ENCODE peak calls at places on chromosomes 6 and 20, in ten cellular contexts. M, B, I, S, T, V, Y, L, C and Q are unnamed samples.

GRCh38 chr6:45930419-45931059 is 85.1 kb downstream of the CLIC5 start:
- DNase-seq in L (no peak), T (peak), M (peak), I (peak), B (peak), V (peak), S (peak), Y (peak), C (no peak), Q (peak)

GRCh38 chr6:8743146-8743745 is 307.9 kb upstream of the SLC35B3 start:
- DNase-seq in B (no peak), C (no peak), I (no peak), V (no peak), T (no peak), Y (no peak), L (no peak), S (no peak), M (no peak), Q (no peak)

GRCh38 chr6:74087898-74088297 is 391.9 kb downstream of the CD109 start:
- DNase-seq in M (peak), S (no peak), B (no peak), L (no peak), I (no peak), V (no peak), T (no peak), Y (no peak), C (no peak), Q (no peak)

GRCh38 chr20:60255426-60255825 is 297.2 kb downstream of the CDH26 start:
- DNase-seq in Y (no peak), L (no peak), V (no peak), M (no peak), C (no peak), I (no peak), S (no peak), T (no peak), B (no peak), Q (no peak)

GRCh38 chr6:1584146-1584545 is 25.6 kb upstream of the FOXC1 start:
- DNase-seq in I (no peak), Y (no peak), B (no peak), T (no peak), L (no peak), C (no peak), S (no peak), V (no peak), M (no peak), Q (no peak)

GRCh38 chr6:13357551-13358075 is 29.3 kb upstream of the TBC1D7 start:
- DNase-seq in I (no peak), L (no peak), Y (no peak), T (no peak), C (no peak), S (no peak), M (peak), V (no peak), B (no peak), Q (no peak)

GRCh38 chr6:97663252-97663651 is 380.2 kb upstream of the MMS22L start:
- DNase-seq in T (no peak), L (no peak), V (no peak), I (no peak), Y (no peak), B (no peak), C (no peak), S (no peak), M (no peak), Q (no peak)

GRCh38 chr6:124197148-124197547 is 393.5 kb downstream of the NKAIN2 start:
- DNase-seq in M (no peak), S (no peak), C (no peak), Y (no peak), V (no peak), I (no peak), T (no peak), B (no peak), L (no peak), Q (no peak)

GRCh38 chr6:149910721-149911151 is 12.2 kb downstream of the RAET1G start:
- DNase-seq in M (no peak), I (no peak), L (no peak), S (no peak), T (no peak), C (no peak), Y (no peak), V (no peak), B (peak), Q (no peak)

GRCh38 chr6:109306733-109307132 is 75.5 kb downstream of the CD164 start:
- DNase-seq in M (no peak), V (no peak), C (no peak), Y (no peak), L (no peak), I (no peak), T (no peak), B (no peak), S (no peak), Q (no peak)

GRCh38 chr6:28281288-28282064 is at the start of gene PGBD1:
- DNase-seq in Y (peak), L (no peak), T (no peak), V (peak), C (no peak), B (peak), M (peak), S (peak), I (peak), Q (peak)

GRCh38 chr6:111237757-111238260 is 150.5 kb downstream of the SLC16A10 start:
- DNase-seq in M (peak), Y (no peak), I (no peak), L (no peak), T (no peak), V (no peak), C (no peak), B (no peak), S (no peak), Q (no peak)

GRCh38 chr20:57659789-57660509 is 39.7 kb upstream of the ZBP1 start:
- DNase-seq in I (peak), T (peak), B (peak), S (peak), Y (peak), C (no peak), L (no peak), M (no peak), V (no peak), Q (peak)

GRCh38 chr20:32040142-32040953 is 11.7 kb upstream of the HCK start:
- DNase-seq in Y (no peak), C (no peak), S (no peak), V (peak), L (no peak), I (peak), B (peak), M (no peak), T (no peak), Q (no peak)

GRCh38 chr6:113630738-113631535 is 226.2 kb upstream of the MARCKS start:
- DNase-seq in C (peak), M (peak), T (no peak), B (no peak), I (no peak), L (no peak), S (no peak), Y (no peak), V (peak), Q (no peak)

GRCh38 chr20:50446351-50447101 is 63.7 kb upstream of the PTPN1 start:
- DNase-seq in V (no peak), Y (no peak), M (no peak), I (no peak), B (no peak), S (no peak), L (no peak), C (no peak), T (no peak), Q (no peak)

GRCh38 chr6:1424306-1424927 is 35.0 kb downstream of the FOXF2 start:
- DNase-seq in M (peak), S (no peak), T (no peak), C (no peak), I (no peak), B (peak), L (no peak), Y (peak), V (peak), Q (no peak)

DNA sequence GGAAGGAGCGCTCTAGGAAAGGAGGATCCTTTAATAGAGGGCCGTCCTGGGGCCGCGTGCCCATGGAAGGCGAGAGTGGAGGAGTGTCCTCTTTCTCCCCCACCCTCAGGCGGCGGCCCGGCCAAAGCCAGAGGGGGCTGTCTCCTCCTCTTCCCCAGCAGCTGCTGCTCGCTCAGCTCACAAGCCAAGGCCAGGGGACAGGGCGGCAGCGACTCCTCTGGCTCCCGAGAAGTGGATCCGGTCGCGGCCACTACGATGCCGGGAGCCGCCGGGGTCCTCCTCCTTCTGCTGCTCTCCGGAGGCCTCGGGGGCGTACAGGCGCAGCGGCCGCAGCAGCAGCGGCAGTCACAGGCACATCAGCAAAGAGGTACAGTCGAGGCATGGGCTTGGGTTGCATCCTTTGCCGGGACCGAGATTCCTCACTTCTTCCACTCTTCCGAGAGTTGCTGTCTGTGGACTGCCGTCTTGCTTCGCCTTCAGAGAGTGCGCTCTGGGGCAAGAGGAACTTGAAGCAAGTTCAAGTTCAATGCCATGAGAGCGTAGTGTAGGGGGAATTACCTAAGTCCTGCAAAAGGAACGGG is at the start of gene LAMA2:
- DNase-seq in L (no peak), S (peak), Y (peak), C (no peak), I (peak), V (peak), T (peak), M (peak), B (peak), Q (peak)
- TF ChIP-seq POLR2A in L (no peak), S (peak), Y (peak), C (no peak), I (peak), V (peak), T (peak), M (no peak), B (no peak), Q (peak)

GRCh38 chr20:5806457-5807263 is 56.5 kb downstream of the SHLD1 start:
- DNase-seq in I (no peak), L (no peak), M (no peak), Y (no peak), C (no peak), V (no peak), B (no peak), S (no peak), T (no peak), Q (no peak)
- TF ChIP-seq CTCF in I (peak), L (no peak), M (no peak), Y (no peak), C (no peak), V (no peak), B (no peak), S (no peak), T (no peak), Q (no peak)

GRCh38 chr6:6891949-6892461 is 215.8 kb upstream of the RREB1 start:
- DNase-seq in I (no peak), V (no peak), C (no peak), L (no peak), T (no peak), B (no peak), M (no peak), Y (no peak), S (no peak), Q (no peak)
- H3K27ac ChIP-seq in I (peak), V (no peak), C (no peak), L (peak), T (no peak), B (no peak), M (no peak), Y (no peak), S (no peak), Q (peak)

GRCh38 chr6:31356216-31356945 is 598 bp downstream of the HLA-B start:
- DNase-seq in B (peak), S (no peak), Y (peak), T (peak), C (no peak), V (peak), L (no peak), I (peak), M (peak), Q (peak)
- TF ChIP-seq POLR2A in B (no peak), S (no peak), Y (no peak), T (no peak), C (peak), V (peak), L (no peak), I (no peak), M (no peak), Q (no peak)